ENCODE peak calls at places on chromosome 4, in nine cellular contexts. One of them, this sample, is unnamed.

GRCh38 chr4:102493794-102494193 is 7.4 kb upstream of the NFKB1 start:
- DNase-seq in fibroblast of pulmonary artery: no peak
- DNase-seq in cardiac muscle cell: no peak
- DNase-seq in aorta: no peak
- DNase-seq in mucosa of gallbladder: no peak
- DNase-seq in stimulated activated CD4-positive, alpha-beta T cell treated with anti-CD3 and anti-CD28 coated beads, Interleukin-15, amount 100 ng/mL, for 1 hour: no peak
- DNase-seq in activated CD4-positive, alpha-beta T cell treated with anti-CD3 and anti-CD28 coated beads for 1 hour: no peak
- DNase-seq in Peyer's patch: no peak
- DNase-seq in suprapubic skin: no peak
- DNase-seq in this sample: peak; percentile 28

GRCh38 chr4:55549888-55550287 is 3.2 kb upstream of the CLOCK start:
- DNase-seq in Peyer's patch: no peak
- DNase-seq in suprapubic skin: no peak
- DNase-seq in cardiac muscle cell: no peak
- DNase-seq in stimulated activated CD4-positive, alpha-beta T cell treated with anti-CD3 and anti-CD28 coated beads, Interleukin-15, amount 100 ng/mL, for 1 hour: no peak
- DNase-seq in activated CD4-positive, alpha-beta T cell treated with anti-CD3 and anti-CD28 coated beads for 1 hour: no peak
- DNase-seq in fibroblast of pulmonary artery: peak; percentile 23
- DNase-seq in mucosa of gallbladder: no peak
- DNase-seq in aorta: no peak
- DNase-seq in this sample: no peak

GRCh38 chr4:161393614-161394013 is 770.2 kb downstream of the FSTL5 start:
- DNase-seq in Peyer's patch: no peak
- DNase-seq in cardiac muscle cell: no peak
- DNase-seq in stimulated activated CD4-positive, alpha-beta T cell treated with anti-CD3 and anti-CD28 coated beads, Interleukin-15, amount 100 ng/mL, for 1 hour: no peak
- DNase-seq in aorta: no peak
- DNase-seq in activated CD4-positive, alpha-beta T cell treated with anti-CD3 and anti-CD28 coated beads for 1 hour: no peak
- DNase-seq in mucosa of gallbladder: no peak
- DNase-seq in suprapubic skin: no peak
- DNase-seq in fibroblast of pulmonary artery: no peak
- DNase-seq in this sample: no peak

GRCh38 chr4:8838911-8839431 is 32.7 kb downstream of the HMX1 start:
- DNase-seq in mucosa of gallbladder: no peak
- DNase-seq in activated CD4-positive, alpha-beta T cell treated with anti-CD3 and anti-CD28 coated beads for 1 hour: no peak
- DNase-seq in fibroblast of pulmonary artery: no peak
- DNase-seq in suprapubic skin: peak; percentile 79
- DNase-seq in stimulated activated CD4-positive, alpha-beta T cell treated with anti-CD3 and anti-CD28 coated beads, Interleukin-15, amount 100 ng/mL, for 1 hour: no peak
- DNase-seq in aorta: no peak
- DNase-seq in cardiac muscle cell: no peak
- DNase-seq in Peyer's patch: no peak
- DNase-seq in this sample: no peak

GRCh38 chr4:70556856-70557255 is 35.2 kb upstream of the AMBN start:
- DNase-seq in cardiac muscle cell: no peak
- DNase-seq in mucosa of gallbladder: no peak
- DNase-seq in Peyer's patch: no peak
- DNase-seq in aorta: no peak
- DNase-seq in stimulated activated CD4-positive, alpha-beta T cell treated with anti-CD3 and anti-CD28 coated beads, Interleukin-15, amount 100 ng/mL, for 1 hour: no peak
- DNase-seq in fibroblast of pulmonary artery: peak; percentile 3
- DNase-seq in suprapubic skin: no peak
- DNase-seq in activated CD4-positive, alpha-beta T cell treated with anti-CD3 and anti-CD28 coated beads for 1 hour: no peak
- DNase-seq in this sample: no peak

GRCh38 chr4:184403384-184403781 is 71.0 kb downstream of the IRF2 start:
- DNase-seq in aorta: no peak
- DNase-seq in mucosa of gallbladder: no peak
- DNase-seq in activated CD4-positive, alpha-beta T cell treated with anti-CD3 and anti-CD28 coated beads for 1 hour: no peak
- DNase-seq in fibroblast of pulmonary artery: no peak
- DNase-seq in stimulated activated CD4-positive, alpha-beta T cell treated with anti-CD3 and anti-CD28 coated beads, Interleukin-15, amount 100 ng/mL, for 1 hour: no peak
- DNase-seq in cardiac muscle cell: no peak
- DNase-seq in Peyer's patch: no peak
- DNase-seq in suprapubic skin: no peak
- DNase-seq in this sample: no peak

GRCh38 chr4:39555472-39555871 is 28.2 kb upstream of the UGDH start:
- DNase-seq in Peyer's patch: no peak
- DNase-seq in mucosa of gallbladder: no peak
- DNase-seq in suprapubic skin: no peak
- DNase-seq in aorta: no peak
- DNase-seq in fibroblast of pulmonary artery: no peak
- DNase-seq in cardiac muscle cell: no peak
- DNase-seq in activated CD4-positive, alpha-beta T cell treated with anti-CD3 and anti-CD28 coated beads for 1 hour: no peak
- DNase-seq in stimulated activated CD4-positive, alpha-beta T cell treated with anti-CD3 and anti-CD28 coated beads, Interleukin-15, amount 100 ng/mL, for 1 hour: no peak
- DNase-seq in this sample: no peak

GRCh38 chr4:92825186-92825715 is 521.5 kb downstream of the GRID2 start:
- DNase-seq in cardiac muscle cell: peak; percentile 68
- DNase-seq in activated CD4-positive, alpha-beta T cell treated with anti-CD3 and anti-CD28 coated beads for 1 hour: no peak
- DNase-seq in stimulated activated CD4-positive, alpha-beta T cell treated with anti-CD3 and anti-CD28 coated beads, Interleukin-15, amount 100 ng/mL, for 1 hour: no peak
- DNase-seq in Peyer's patch: no peak
- DNase-seq in mucosa of gallbladder: peak; percentile 14
- DNase-seq in fibroblast of pulmonary artery: no peak
- DNase-seq in suprapubic skin: no peak
- DNase-seq in aorta: no peak
- DNase-seq in this sample: no peak